ENCODE peak calls at places on chromosomes 13 and 19, in seven cellular contexts. P is B cell, T is bronchial epithelial cell, R is heart left ventricle, Q is Panc1, X is colonic mucosa, Y is Calu3. N is an unnamed sample.

GRCh38 chr19:43305642-43306041 is 36.3 kb upstream of the PSG9 start:
- DNase-seq in P (no peak), Q (no peak), X (no peak), T (no peak), R (no peak), Y (no peak), N (no peak)

GRCh38 chr13:90591927-90592268 is 755.6 kb upstream of the MIR17HG start:
- DNase-seq in P (no peak), Q (no peak), X (no peak), Y (no peak), T (peak), R (no peak), N (no peak)

GRCh38 chr13:114286808-114287207 is 5.4 kb downstream of the UPF3A start:
- DNase-seq in X (no peak), Q (no peak), T (no peak), Y (no peak), P (no peak), R (no peak), N (no peak)

GRCh38 chr13:92952161-92952560 is 274.4 kb upstream of the GPC6 start:
- DNase-seq in R (no peak), Y (no peak), Q (no peak), P (no peak), X (no peak), T (no peak), N (no peak)

GRCh38 chr19:43699506-43700367 is 16.1 kb upstream of the IRGC start:
- DNase-seq in Y (no peak), Q (no peak), R (peak), P (no peak), T (peak), X (peak), N (no peak)

GRCh38 chr13:23657056-23657455 is 86.8 kb downstream of the TNFRSF19 start:
- DNase-seq in Q (no peak), Y (no peak), R (no peak), T (no peak), X (no peak), P (no peak), N (no peak)

GRCh38 chr19:1567116-1567847 is 843 bp downstream of the MEX3D start:
- DNase-seq in Y (peak), P (no peak), T (no peak), R (no peak), X (peak), Q (no peak), N (no peak)

GRCh38 chr19:39401549-39402416 is 4.9 kb upstream of the ZFP36 start:
- DNase-seq in T (peak), Q (peak), R (no peak), Y (peak), X (peak), P (peak), N (peak)

GRCh38 chr13:39779337-39780270 is 124.1 kb downstream of the COG6 start:
- DNase-seq in P (no peak), X (no peak), T (peak), Y (no peak), R (no peak), Q (no peak), N (no peak)

GRCh38 chr19:52592301-52592700 is 22.2 kb downstream of the ZNF701 start:
- DNase-seq in Y (no peak), P (no peak), Q (no peak), R (no peak), X (no peak), T (no peak), N (no peak)
- TF ChIP-seq CTCF in Y (no peak), P (no peak), Q (no peak), R (no peak), X (no peak), T (no peak), N (no peak)

GRCh38 chr19:53942001-53942786 is 20.5 kb upstream of the CACNG8 start:
- DNase-seq in Y (no peak), R (no peak), Q (no peak), T (no peak), X (no peak), P (no peak), N (no peak)
- TF ChIP-seq CTCF in Y (no peak), R (no peak), Q (no peak), T (no peak), X (no peak), P (no peak), N (no peak)

DNA sequence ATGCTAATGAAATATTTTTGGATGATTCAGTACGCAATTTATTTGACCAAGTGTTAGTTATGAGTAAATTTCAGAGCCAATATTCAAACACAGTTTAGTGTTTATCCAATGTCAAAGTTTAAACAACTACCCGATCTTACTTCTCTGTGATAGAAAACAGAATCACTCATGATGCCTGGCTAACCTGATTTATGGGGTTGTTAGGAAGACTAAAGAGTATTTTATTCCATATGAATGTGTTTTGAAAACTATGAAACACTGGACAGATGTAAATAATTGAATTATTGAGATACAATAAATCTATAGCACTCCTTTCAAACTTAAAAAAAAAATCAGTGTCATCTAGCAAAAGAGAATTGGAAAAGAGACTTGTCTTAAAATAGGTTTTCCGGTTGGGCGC is 1181.8 kb downstream of the EFNB2 start:
- DNase-seq in X (no peak), R (no peak), T (no peak), P (no peak), Y (no peak), Q (no peak), N (no peak)
- TF ChIP-seq CTCF in X (no peak), R (no peak), T (no peak), P (no peak), Y (no peak), Q (no peak), N (no peak)

GRCh38 chr13:60754691-60755090 is 357.7 kb downstream of the TDRD3 start:
- DNase-seq in X (no peak), R (no peak), P (no peak), T (no peak), Q (no peak), Y (no peak), N (no peak)

GRCh38 chr13:60754211-60754610 is 357.2 kb downstream of the TDRD3 start:
- DNase-seq in Q (no peak), T (no peak), X (no peak), Y (no peak), P (no peak), R (no peak), N (no peak)

GRCh38 chr13:60757481-60757880 is 360.5 kb downstream of the TDRD3 start:
- DNase-seq in Q (no peak), Y (no peak), X (no peak), T (no peak), R (no peak), P (no peak), N (no peak)

GRCh38 chr13:60756306-60756705 is 359.3 kb downstream of the TDRD3 start:
- DNase-seq in P (no peak), T (peak), R (no peak), Y (no peak), Q (no peak), X (no peak), N (no peak)

DNA sequence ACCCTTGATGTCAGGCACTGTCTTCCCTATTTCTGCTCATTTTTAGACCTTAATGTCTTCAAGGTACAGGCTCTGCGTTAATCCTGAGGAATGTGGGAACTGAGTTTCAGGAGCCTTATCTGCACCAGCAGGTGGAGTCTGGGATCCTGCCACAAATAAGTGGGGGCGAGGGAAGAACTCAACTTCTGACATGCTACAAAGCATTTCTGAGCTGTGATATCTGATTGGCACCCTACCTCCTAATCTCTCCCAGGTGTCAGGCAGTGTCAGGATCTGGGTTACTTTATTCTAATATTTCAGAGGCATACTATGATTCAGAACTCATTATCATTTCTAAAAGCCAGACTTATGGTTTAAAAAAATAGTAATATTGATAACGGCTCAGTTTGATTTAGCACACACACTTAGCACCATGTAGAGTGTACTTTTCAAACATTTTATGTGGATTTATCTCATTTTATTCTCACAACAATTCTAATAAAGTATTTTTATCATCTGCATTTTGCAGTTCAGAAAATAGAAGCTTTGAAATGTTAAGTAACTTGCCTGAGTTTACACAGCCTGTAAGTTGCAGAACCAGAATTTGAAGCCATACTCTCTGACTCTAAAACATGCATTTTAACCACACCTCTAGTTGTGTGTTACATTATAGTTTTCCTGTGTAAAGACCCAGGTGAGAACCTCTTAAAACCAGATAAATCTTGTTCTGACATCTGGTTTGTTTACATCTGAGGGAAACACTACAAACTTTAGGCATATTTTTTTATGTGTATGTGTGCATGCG is 358.6 kb downstream of the TDRD3 start:
- DNase-seq in P (no peak), R (no peak), X (no peak), Y (no peak), T (peak), Q (no peak), N (no peak)
- TF ChIP-seq CTCF in P (no peak), R (no peak), X (no peak), Y (no peak), T (peak), Q (no peak), N (no peak)

GRCh38 chr13:20336761-20337160 is 104.6 kb upstream of the GJB6 start:
- DNase-seq in P (no peak), X (no peak), T (no peak), Q (no peak), Y (no peak), R (no peak), N (no peak)

GRCh38 chr13:20340759-20341161 is 108.6 kb upstream of the GJB6 start:
- DNase-seq in R (no peak), Y (no peak), P (no peak), Q (no peak), T (peak), X (no peak), N (no peak)

GRCh38 chr13:20334309-20334708 is 102.2 kb upstream of the GJB6 start:
- DNase-seq in X (no peak), T (no peak), Q (no peak), R (no peak), Y (no peak), P (no peak), N (no peak)

GRCh38 chr13:20340136-20340758 is 108.1 kb upstream of the GJB6 start:
- DNase-seq in P (no peak), X (no peak), R (no peak), Q (no peak), Y (no peak), T (no peak), N (no peak)

DNA sequence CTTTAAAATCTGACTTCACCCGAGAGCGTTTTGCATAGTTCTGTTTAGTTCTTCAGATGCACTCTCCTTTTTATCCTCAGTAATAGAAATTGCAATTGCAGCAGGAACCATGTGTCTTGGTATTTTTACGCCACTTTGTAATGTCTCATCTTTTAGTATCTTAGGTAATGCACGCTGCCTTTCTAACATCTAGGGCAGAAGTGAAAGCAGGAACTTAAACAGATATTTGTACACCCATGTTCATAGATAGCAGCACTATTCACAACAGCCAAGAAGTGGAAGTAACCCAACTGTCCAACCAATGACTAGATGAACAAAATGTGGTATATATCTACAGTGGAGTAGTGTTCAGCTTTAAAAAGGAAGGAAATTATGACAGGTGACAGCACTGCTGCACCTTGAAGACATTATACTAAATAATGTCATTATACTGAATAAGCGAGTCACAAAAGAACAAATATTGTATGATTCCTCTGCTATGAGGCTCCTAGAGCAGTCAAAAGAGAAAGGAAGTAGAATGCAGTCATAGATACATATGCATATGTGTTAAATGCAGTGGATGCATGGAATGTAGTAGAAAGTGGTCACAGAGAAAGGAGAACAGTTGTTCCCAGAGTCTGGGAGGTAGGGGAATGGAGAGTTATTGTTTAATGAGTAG is 105.9 kb upstream of the GJB6 start:
- DNase-seq in X (no peak), Y (no peak), T (no peak), Q (no peak), R (no peak), P (no peak), N (no peak)
- TF ChIP-seq CTCF in X (no peak), Y (no peak), T (no peak), Q (no peak), R (no peak), P (no peak), N (no peak)